ENCODE peak calls at places on chromosomes 1 and 21, in four cellular contexts. T is WTC11, W is K562, Z is SK-N-SH. L is an unnamed sample.

GRCh38 chr1:240701412-240701811 is 89.5 kb upstream of the GREM2 start:
- DNase-seq in T (no peak), W (no peak), Z (no peak), L (no peak)

GRCh38 chr1:8276173-8276914 is 41.6 kb upstream of the SLC45A1 start:
- DNase-seq in Z (no peak), T (no peak), W (no peak), L (no peak)

GRCh38 chr21:25790122-25790951 is 55.6 kb downstream of the GABPA start:
- DNase-seq in T (no peak), W (peak), Z (peak), L (peak)

GRCh38 chr1:207049974-207050391 is 1.0 kb downstream of the YOD1 start:
- DNase-seq in T (peak), W (peak), Z (peak), L (peak)

GRCh38 chr1:100360790-100361232 is 8.5 kb downstream of the CDC14A start:
- DNase-seq in W (peak), T (no peak), Z (no peak), L (no peak)

GRCh38 chr1:6962956-6963915 is 178.0 kb downstream of the CAMTA1 start:
- DNase-seq in W (peak), Z (peak), T (peak), L (no peak)

GRCh38 chr1:205391386-205391785 is 30.5 kb downstream of the LEMD1 start:
- DNase-seq in W (no peak), Z (no peak), T (no peak), L (peak)

GRCh38 chr1:44326066-44326701 is 28.9 kb downstream of the ERI3 start:
- DNase-seq in T (no peak), Z (no peak), W (no peak), L (no peak)

GRCh38 chr1:26290416-26291261 is 10.8 kb downstream of the SH3BGRL3 start:
- DNase-seq in T (no peak), Z (peak), W (no peak), L (no peak)

GRCh38 chr1:225603538-225604354 is 49.2 kb downstream of the ENAH start:
- DNase-seq in Z (no peak), W (no peak), T (no peak), L (peak)
- TF ChIP-seq FOXJ3 in Z (no peak), W (no peak), T (no peak), L (no peak)

GRCh38 chr21:45293214-45293725 is 5.6 kb upstream of the POFUT2 start:
- DNase-seq in W (no peak), Z (peak), T (no peak), L (no peak)

GRCh38 chr21:45290948-45291612 is 3.4 kb upstream of the POFUT2 start:
- DNase-seq in Z (peak), T (no peak), W (no peak), L (no peak)

GRCh38 chr21:45292399-45293213 is 4.9 kb upstream of the POFUT2 start:
- DNase-seq in Z (peak), T (peak), W (peak), L (peak)

GRCh38 chr21:45289655-45290515 is 2.2 kb upstream of the POFUT2 start:
- DNase-seq in Z (peak), W (no peak), T (no peak), L (no peak)

GRCh38 chr21:45291613-45292398 is 4.1 kb upstream of the POFUT2 start:
- DNase-seq in W (no peak), Z (peak), T (no peak), L (no peak)
- TF ChIP-seq FOXJ3 in W (no peak), Z (no peak), T (no peak), L (no peak)

DNA sequence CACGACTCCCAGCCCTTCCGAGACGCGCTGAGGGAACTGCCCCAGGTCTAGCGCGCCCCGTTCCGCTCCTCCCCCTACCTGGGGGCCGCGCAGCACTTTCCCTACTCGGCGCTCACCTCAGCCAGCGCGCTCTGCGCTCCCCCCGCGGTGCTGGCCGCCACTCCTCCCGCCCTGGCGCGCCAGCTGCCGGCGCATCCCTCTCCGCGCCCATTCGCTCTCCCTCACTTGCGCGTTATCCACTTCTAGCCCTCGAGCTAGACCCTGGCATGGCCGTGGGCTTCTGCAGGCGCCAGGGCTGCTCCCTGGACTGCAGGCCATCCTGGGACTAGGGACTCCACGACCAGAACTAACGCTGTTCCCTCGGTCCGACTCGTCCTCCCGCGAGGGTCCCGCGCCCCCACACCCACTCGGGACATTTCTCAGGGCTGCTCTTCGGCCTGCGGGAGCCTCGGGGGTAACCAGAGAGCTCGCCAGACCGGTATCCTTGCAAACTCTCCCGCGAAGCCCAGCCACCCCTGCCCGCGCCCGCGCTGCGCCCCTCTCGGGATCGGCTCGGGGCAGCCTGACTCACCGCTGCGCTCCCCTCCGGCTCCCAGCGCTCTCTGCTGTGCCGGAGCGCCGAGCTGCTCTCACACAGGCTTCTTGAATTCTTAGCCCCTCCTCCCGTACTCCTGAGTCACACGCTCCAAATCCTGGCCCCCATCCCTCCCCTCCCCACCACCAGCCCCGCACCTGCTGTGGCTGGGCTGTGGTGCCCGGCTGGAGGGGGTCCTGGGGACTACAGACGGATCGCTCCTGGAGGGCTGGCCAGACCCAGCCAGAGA is at the start of gene NGF:
- DNase-seq in T (peak), Z (peak), W (no peak), L (no peak)
- TF ChIP-seq FOXJ3 in T (no peak), Z (no peak), W (no peak), L (no peak)

GRCh38 chr1:23664837-23665795 is 26.5 kb upstream of the RPL11 start:
- DNase-seq in W (peak), T (peak), Z (peak), L (peak)
- TF ChIP-seq FOXJ3 in W (no peak), T (no peak), Z (no peak), L (no peak)

L was measured in HepG2.